ENCODE peak calls at places on chromosomes 7 and 10, in four cellular contexts. H is heart left ventricle, E is A549, N is GM23338. D is an unnamed sample.

GRCh38 chr10:69048103-69048502 is 39.8 kb upstream of the SRGN start:
- DNase-seq in H (peak; percentile 49), E (no peak), N (no peak), D (no peak)

GRCh38 chr10:35822316-35822715 is 180.2 kb upstream of the FZD8 start:
- DNase-seq in N (peak; percentile 82), H (peak; percentile 74), E (no peak), D (no peak)

GRCh38 chr7:27124979-27125689 is 5.4 kb downstream of the HOXA4 start:
- DNase-seq in N (no peak), H (no peak), E (no peak), D (no peak)

GRCh38 chr7:13949450-13949849 is 40.0 kb downstream of the ETV1 start:
- DNase-seq in E (no peak), N (no peak), H (no peak), D (no peak)

GRCh38 chr7:24786941-24787340 is 29.7 kb upstream of the GSDME start:
- DNase-seq in E (peak; percentile 65), H (no peak), N (no peak), D (peak; percentile 73)

GRCh38 chr7:158706273-158706704 is 1.7 kb upstream of the NCAPG2 start:
- DNase-seq in N (no peak), E (no peak), H (no peak), D (no peak)

GRCh38 chr10:49143249-49143648 is 9.4 kb upstream of the FAM170B start:
- DNase-seq in E (no peak), N (peak; percentile 71), H (no peak), D (no peak)

GRCh38 chr10:124917168-124917938 is 24.6 kb upstream of the ZRANB1 start:
- DNase-seq in E (peak; percentile 51), H (peak; percentile 44), N (peak; percentile 62), D (no peak)

GRCh38 chr10:66767707-66768106 is 158.1 kb upstream of the LRRTM3 start:
- DNase-seq in N (no peak), E (no peak), H (no peak), D (no peak)

GRCh38 chr7:15433154-15433553 is 128.7 kb downstream of the AGMO start:
- DNase-seq in E (no peak), H (no peak), N (no peak), D (no peak)

GRCh38 chr10:102403115-102403514 is 7.6 kb downstream of the NFKB2 start:
- DNase-seq in E (no peak), N (no peak), H (no peak), D (no peak)

GRCh38 chr10:27494116-27494515 is 10.0 kb upstream of the RAB18 start:
- DNase-seq in N (no peak), E (no peak), H (no peak), D (no peak)

GRCh38 chr10:63286340-63286739 is 153.2 kb downstream of the NRBF2 start:
- DNase-seq in E (no peak), H (no peak), N (no peak), D (no peak)

GRCh38 chr10:124632064-124632531 is 112.1 kb downstream of the FAM53B start:
- DNase-seq in N (peak; percentile 65), E (no peak), H (peak; percentile 53), D (no peak)

GRCh38 chr10:126921974-126922525 is 16.8 kb downstream of the DOCK1 start:
- DNase-seq in N (no peak), E (no peak), H (no peak), D (no peak)

GRCh38 chr7:136869006-136869961 is 832 bp downstream of the CHRM2 start:
- DNase-seq in N (peak; percentile 59), H (peak; percentile 24), E (no peak), D (no peak)

GRCh38 chr10:93352638-93353383 is 129.3 kb downstream of the MYOF start:
- DNase-seq in H (no peak), E (peak; percentile 38), N (peak; percentile 77), D (no peak)

GRCh38 chr7:122628651-122629411 is 70.1 kb downstream of the RNF133 start:
- DNase-seq in H (no peak), N (no peak), E (no peak), D (no peak)

GRCh38 chr10:129104266-129105045 is 362.6 kb upstream of the MGMT start:
- DNase-seq in H (no peak), E (no peak), N (no peak), D (no peak)

GRCh38 chr10:131811239-131812011 is 89.4 kb upstream of the PPP2R2D start:
- DNase-seq in E (no peak), N (no peak), H (peak; percentile 6), D (no peak)

GRCh38 chr7:6026917-6027316 is 4.3 kb upstream of the ANKRD61 start:
- DNase-seq in N (no peak), H (no peak), E (no peak), D (no peak)

GRCh38 chr7:41747951-41748350 is 45.1 kb upstream of the INHBA start:
- DNase-seq in N (no peak), E (no peak), H (no peak), D (no peak)

GRCh38 chr7:83547526-83547925 is 101.4 kb downstream of the SEMA3E start:
- DNase-seq in N (no peak), H (no peak), E (peak; percentile 7), D (no peak)

DNA sequence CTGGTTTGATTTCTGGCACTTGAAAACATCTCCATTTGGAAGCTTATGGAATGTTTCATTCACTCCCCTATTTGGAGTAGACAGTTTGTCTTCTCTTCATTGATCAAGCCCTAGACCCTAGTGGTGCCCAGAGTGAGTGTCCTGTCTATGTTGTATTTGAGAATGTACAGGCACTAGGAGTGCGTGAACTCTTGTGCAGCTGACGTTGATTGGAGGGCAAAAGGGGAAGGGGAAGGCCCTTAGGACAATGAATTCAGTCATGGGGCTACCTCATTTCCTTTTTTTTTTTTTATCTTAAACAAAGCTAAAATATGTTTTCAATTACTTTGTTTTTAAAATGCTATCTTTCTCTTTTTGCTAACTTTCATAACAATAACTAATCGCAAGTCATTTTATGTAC is 66.5 kb downstream of the ADD3 start:
- DNase-seq in E (no peak), H (no peak), N (no peak), D (no peak)
- H3K4me1 ChIP-seq in E (peaks cover 33% of the 10 kb centered on the region), H (peaks cover 29% of the 10 kb centered on the region), N (peaks cover 21% of the 10 kb centered on the region), D (peaks cover 7% of the 10 kb centered on the region)

GRCh38 chr10:22321831-22322662 is 1.1 kb downstream of the BMI1 start:
- DNase-seq in E (peak; percentile 34), N (peak; percentile 56), H (no peak), D (no peak)

GRCh38 chr10:22322663-22323160 is 1.8 kb downstream of the BMI1 start:
- DNase-seq in N (no peak), E (no peak), H (no peak), D (no peak)

GRCh38 chr10:22320591-22321155 is at the start of gene BMI1:
- DNase-seq in H (peak; percentile 87), E (peak; percentile 77), N (peak; percentile 68), D (no peak)

GRCh38 chr10:22319559-22320558 is 1.0 kb upstream of the BMI1 start:
- DNase-seq in E (no peak), H (no peak), N (no peak), D (no peak)

GRCh38 chr10:22321156-22321711 is 335 bp downstream of the BMI1 start:
- DNase-seq in N (peak; percentile 87), E (peak; percentile 46), H (peak; percentile 67), D (no peak)
- H3K27ac ChIP-seq in N (no peak overlapping the region), E (peak overlapping the region; percentile 91), H (peak overlapping the region; percentile 97), D (peak overlapping the region; percentile 66)

GRCh38 chr10:78471326-78471722 is 437.7 kb downstream of the RPS24 start:
- DNase-seq in E (no peak), H (no peak), N (no peak), D (no peak)
- TF ChIP-seq CTCF in E (no peak), H (no peak), N (no peak), D (no peak)

GRCh38 chr10:113854757-113855626 is 531 bp downstream of the NHLRC2 start:
- DNase-seq in H (peak; percentile 54), E (peak; percentile 72), N (peak; percentile 53), D (no peak)
- H3K4me1 ChIP-seq in H (no peaks in the 10 kb centered on the region), E (peaks cover 50% of the 10 kb centered on the region), N (peaks cover 18% of the 10 kb centered on the region), D (peaks cover 32% of the 10 kb centered on the region)

GRCh38 chr7:87253589-87254087 is 34.1 kb upstream of the TMEM243 start:
- DNase-seq in E (no peak), H (no peak), N (no peak), D (no peak)
- H3K27ac ChIP-seq in E (no peak overlapping the region), H (no peak overlapping the region), N (no peak overlapping the region), D (no peak overlapping the region)

GRCh38 chr7:141251957-141252356 is 178.1 kb downstream of the TMEM178B start:
- DNase-seq in E (no peak), N (no peak), H (no peak), D (no peak)
- TF ChIP-seq CTCF in E (no peak), N (peak; percentile 50), H (no peak), D (peak; percentile 24)

DNA sequence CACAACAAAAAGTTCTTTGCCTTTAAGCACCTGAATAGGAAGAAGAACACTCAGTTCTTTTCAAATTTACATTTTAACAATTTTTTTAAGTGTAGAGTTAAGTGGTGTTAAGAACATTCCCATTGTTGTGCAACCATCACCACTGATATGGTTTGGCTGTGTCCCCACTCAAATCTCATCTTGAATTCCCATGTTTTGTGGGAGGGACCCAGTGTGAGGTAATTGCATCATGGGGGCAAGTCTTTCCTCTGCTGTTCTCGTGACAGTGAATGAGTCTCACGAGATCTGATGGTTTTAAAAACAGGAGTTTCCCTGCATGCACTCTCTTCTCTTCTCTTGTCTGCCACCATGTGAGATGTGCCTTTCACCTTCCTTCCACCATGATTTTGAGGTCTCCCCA is 155.7 kb downstream of the PLXNA4 start:
- DNase-seq in N (no peak), E (no peak), H (no peak), D (no peak)
- H3K4me1 ChIP-seq in N (peaks cover 7% of the 10 kb centered on the region), E (no peaks in the 10 kb centered on the region), H (peaks cover 16% of the 10 kb centered on the region), D (no peaks in the 10 kb centered on the region)

DNA sequence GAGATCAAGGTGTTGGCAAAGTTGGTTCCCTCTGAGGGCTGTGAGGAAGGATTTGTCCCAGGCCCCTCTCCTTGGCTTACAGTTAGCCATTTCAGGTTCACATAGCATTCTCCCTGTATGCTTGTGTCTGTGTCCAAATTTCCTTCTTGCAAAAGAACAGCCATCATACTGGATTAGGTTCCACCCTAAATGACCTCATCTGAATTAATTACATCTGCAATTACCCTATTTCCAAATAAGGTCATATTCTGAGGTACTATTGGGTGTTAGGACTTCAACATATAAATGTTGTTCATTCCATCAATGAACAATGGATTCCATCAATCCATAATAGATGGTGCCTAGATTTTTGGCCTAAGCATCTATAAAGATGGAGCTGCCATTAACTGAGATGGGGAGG is 16.2 kb upstream of the LRRC17 start:
- DNase-seq in E (no peak), H (no peak), N (no peak), D (no peak)
- H3K27ac ChIP-seq in E (no peak overlapping the region), H (peak overlapping the region; percentile 68), N (no peak overlapping the region), D (no peak overlapping the region)

D was measured in Panc1.